ENCODE peak calls at places on chromosomes 5 and 9, in six cellular contexts. B is AG09309; F is T-cell; K is activated CD4-positive, alpha-beta T cell treated with anti-CD3 and anti-CD28 coated beads, Interleukin-2, amount 50 U/mL, for 4 hours; W is GM20000; U is activated T-cell treated with anti-CD3 and anti-CD28 coated beads for 1 hour. V is an unnamed sample.
A peak's percentile ranks its signal among the peaks of the same experiment; 100 is the strongest.

GRCh38 chr9:129175825-129176633 is 2.0 kb downstream of the IER5L start:
- DNase-seq in B (peak; percentile 72), K (no peak), W (peak; percentile 88), U (no peak), F (no peak), V (peak; percentile 93)

GRCh38 chr9:76873056-76873792 is 32.7 kb downstream of the PRUNE2 start:
- DNase-seq in F (no peak), W (no peak), B (no peak), K (no peak), U (no peak), V (no peak)

GRCh38 chr5:36457511-36458260 is 148.7 kb upstream of the SLC1A3 start:
- DNase-seq in F (no peak), W (no peak), B (no peak), U (no peak), K (no peak), V (no peak)

GRCh38 chr9:102518324-102518723 is 476.8 kb upstream of the CYLC2 start:
- DNase-seq in F (no peak), K (no peak), W (no peak), B (no peak), U (no peak), V (no peak)

GRCh38 chr9:89177021-89177400 is 1.6 kb downstream of the SHC3 start:
- DNase-seq in K (no peak), B (no peak), W (no peak), F (no peak), U (no peak), V (no peak)

GRCh38 chr9:71685394-71685793 is 82.9 kb downstream of the CEMIP2 start:
- DNase-seq in W (no peak), B (no peak), U (no peak), K (no peak), F (peak; percentile 20), V (peak; percentile 68)

GRCh38 chr9:135344523-135344901 is 135.1 kb upstream of the PPP1R26 start:
- DNase-seq in U (no peak), B (no peak), W (no peak), K (no peak), F (no peak), V (no peak)

GRCh38 chr5:96033116-96033515 is 71.5 kb upstream of the ELL2 start:
- DNase-seq in K (no peak), W (no peak), U (no peak), B (no peak), F (no peak), V (no peak)

GRCh38 chr9:26754494-26755188 is 138.0 kb downstream of the CAAP1 start:
- DNase-seq in F (no peak), K (no peak), W (no peak), B (no peak), U (no peak), V (no peak)

GRCh38 chr9:93010696-93011095 is 47.8 kb upstream of the SUSD3 start:
- DNase-seq in W (no peak), B (no peak), U (no peak), K (no peak), F (no peak), V (no peak)

GRCh38 chr9:27514551-27514950 is 9.5 kb upstream of the IFNK start:
- DNase-seq in U (no peak), K (no peak), B (no peak), W (no peak), F (no peak), V (no peak)

GRCh38 chr5:132776077-132776931 is 735 bp downstream of the SEPTIN8 start:
- DNase-seq in W (no peak), F (no peak), K (no peak), U (no peak), B (no peak), V (peak; percentile 53)

GRCh38 chr9:80968611-80969010 is 720.7 kb downstream of the TLE1 start:
- DNase-seq in K (no peak), F (no peak), W (no peak), U (no peak), B (peak; percentile 42), V (no peak)

GRCh38 chr5:143782588-143783386 is 29.2 kb upstream of the HMHB1 start:
- DNase-seq in K (no peak), W (no peak), B (no peak), U (no peak), F (no peak), V (no peak)

GRCh38 chr5:55037046-55037771 is 13.2 kb downstream of the GZMK start:
- DNase-seq in K (peak; percentile 15), U (peak; percentile 30), W (peak; percentile 8), B (no peak), F (peak; percentile 37), V (no peak)

GRCh38 chr9:130607640-130608420 is 28.5 kb downstream of the FUBP3 start:
- DNase-seq in U (no peak), F (no peak), B (peak; percentile 10), W (no peak), K (no peak), V (no peak)

GRCh38 chr9:130024597-130024994 is 18.4 kb downstream of the FNBP1 start:
- DNase-seq in K (no peak), W (no peak), U (no peak), F (no peak), B (no peak), V (no peak)

GRCh38 chr9:18721267-18722079 is 247.5 kb downstream of the ADAMTSL1 start:
- DNase-seq in W (no peak), K (no peak), F (no peak), B (no peak), U (no peak), V (no peak)

GRCh38 chr5:149489605-149490037 is 61.6 kb downstream of the CSNK1A1 start:
- DNase-seq in F (no peak), B (no peak), K (no peak), W (no peak), U (no peak), V (no peak)

GRCh38 chr9:15304620-15305019 is 2.4 kb downstream of the TTC39B start:
- DNase-seq in K (no peak), B (no peak), W (no peak), U (no peak), F (no peak), V (no peak)

GRCh38 chr5:135578685-135579341 is at the start of gene CXCL14:
- DNase-seq in W (no peak), U (no peak), B (peak; percentile 25), K (no peak), F (no peak), V (peak; percentile 16)